ENCODE peak calls at places on chromosomes 3 and 15, in eight cellular contexts. R, O, H, F, V, C, J and U are unnamed samples. For H3K4me1, the result is how much of the 10 kb centered on the place peaks cover.

GRCh38 chr3:40741729-40742128 is 217.0 kb downstream of the ZNF621 start:
- DNase-seq in H (no peak), V (peak), F (no peak), C (no peak), R (no peak), J (no peak), O (no peak), U (no peak)

GRCh38 chr15:75195122-75195765 is 6.4 kb upstream of the C15orf39 start:
- DNase-seq in H (peak), O (no peak), R (no peak), C (no peak), J (peak), V (no peak), F (no peak), U (no peak)

GRCh38 chr3:53263907-53264306 is 8.1 kb upstream of the TKT start:
- DNase-seq in F (peak), C (no peak), H (no peak), V (no peak), O (no peak), J (no peak), R (no peak), U (no peak)

GRCh38 chr15:40536501-40536900 is 28.3 kb downstream of the CCDC32 start:
- DNase-seq in J (no peak), V (peak), H (no peak), R (no peak), O (no peak), C (peak), F (no peak), U (no peak)

GRCh38 chr3:28824316-28824715 is 456.6 kb upstream of the RBMS3 start:
- DNase-seq in F (no peak), C (no peak), J (no peak), V (no peak), R (no peak), H (no peak), O (no peak), U (no peak)

GRCh38 chr3:57952208-57952631 is 56.0 kb upstream of the FLNB start:
- DNase-seq in F (no peak), V (peak), C (peak), R (no peak), H (peak), J (peak), O (peak), U (no peak)

GRCh38 chr3:98877132-98877531 is 24.4 kb downstream of the DCBLD2 start:
- DNase-seq in F (peak), C (no peak), O (no peak), H (no peak), R (no peak), V (no peak), J (no peak), U (no peak)

GRCh38 chr3:52534281-52535183 is 875 bp upstream of the NT5DC2 start:
- DNase-seq in O (peak), C (peak), R (peak), V (peak), J (peak), H (peak), F (no peak), U (peak)

GRCh38 chr3:27713435-27713880 is 8.7 kb downstream of the EOMES start:
- DNase-seq in F (no peak), C (no peak), V (no peak), J (peak), H (no peak), O (no peak), R (no peak), U (no peak)

GRCh38 chr3:189655617-189656016 is 24.4 kb downstream of the TP63 start:
- DNase-seq in C (no peak), F (no peak), J (no peak), R (no peak), V (no peak), H (no peak), O (no peak), U (no peak)

GRCh38 chr3:142065344-142065743 is 84.0 kb downstream of the TFDP2 start:
- DNase-seq in H (no peak), O (no peak), J (no peak), V (no peak), R (no peak), C (no peak), F (no peak), U (no peak)

GRCh38 chr3:82058809-82059208 is 297.4 kb upstream of the GBE1 start:
- DNase-seq in R (no peak), O (no peak), H (no peak), F (no peak), J (no peak), V (no peak), C (no peak), U (no peak)

GRCh38 chr3:72907851-72908620 is 20.2 kb downstream of the GXYLT2 start:
- DNase-seq in V (peak), H (peak), F (no peak), O (peak), R (no peak), J (peak), C (peak), U (no peak)

GRCh38 chr3:149662240-149662887 is 4.5 kb upstream of the WWTR1 start:
- DNase-seq in H (no peak), O (no peak), V (peak), J (peak), R (no peak), F (no peak), C (peak), U (no peak)

GRCh38 chr15:101159096-101159935 is 92.5 kb downstream of the CHSY1 start:
- DNase-seq in V (no peak), C (no peak), O (peak), H (no peak), R (no peak), J (no peak), F (no peak), U (no peak)

GRCh38 chr3:48437812-48438211 is 2.1 kb downstream of the CCDC51 start:
- DNase-seq in F (no peak), H (no peak), O (no peak), J (no peak), V (no peak), C (no peak), R (no peak), U (no peak)

GRCh38 chr3:102478160-102478559 is 43.3 kb downstream of the ZPLD1 start:
- DNase-seq in O (no peak), R (no peak), C (no peak), H (no peak), J (no peak), F (no peak), V (no peak), U (no peak)

GRCh38 chr3:102480139-102480538 is 45.3 kb downstream of the ZPLD1 start:
- DNase-seq in C (no peak), V (no peak), R (no peak), H (peak), J (no peak), O (no peak), F (no peak), U (no peak)

GRCh38 chr3:102484384-102484783 is 49.6 kb downstream of the ZPLD1 start:
- DNase-seq in V (no peak), O (no peak), C (no peak), H (no peak), R (no peak), J (peak), F (no peak), U (no peak)

GRCh38 chr3:102483556-102483955 is 48.7 kb downstream of the ZPLD1 start:
- DNase-seq in F (no peak), V (no peak), C (no peak), O (no peak), J (no peak), H (no peak), R (no peak), U (no peak)

GRCh38 chr3:102481050-102481449 is 46.2 kb downstream of the ZPLD1 start:
- DNase-seq in O (no peak), R (no peak), C (no peak), V (no peak), H (no peak), F (no peak), J (no peak), U (no peak)
- H3K4me3 ChIP-seq in O (no peak), R (peak), C (no peak), V (no peak), H (no peak), F (no peak), J (no peak), U (no peak)

DNA sequence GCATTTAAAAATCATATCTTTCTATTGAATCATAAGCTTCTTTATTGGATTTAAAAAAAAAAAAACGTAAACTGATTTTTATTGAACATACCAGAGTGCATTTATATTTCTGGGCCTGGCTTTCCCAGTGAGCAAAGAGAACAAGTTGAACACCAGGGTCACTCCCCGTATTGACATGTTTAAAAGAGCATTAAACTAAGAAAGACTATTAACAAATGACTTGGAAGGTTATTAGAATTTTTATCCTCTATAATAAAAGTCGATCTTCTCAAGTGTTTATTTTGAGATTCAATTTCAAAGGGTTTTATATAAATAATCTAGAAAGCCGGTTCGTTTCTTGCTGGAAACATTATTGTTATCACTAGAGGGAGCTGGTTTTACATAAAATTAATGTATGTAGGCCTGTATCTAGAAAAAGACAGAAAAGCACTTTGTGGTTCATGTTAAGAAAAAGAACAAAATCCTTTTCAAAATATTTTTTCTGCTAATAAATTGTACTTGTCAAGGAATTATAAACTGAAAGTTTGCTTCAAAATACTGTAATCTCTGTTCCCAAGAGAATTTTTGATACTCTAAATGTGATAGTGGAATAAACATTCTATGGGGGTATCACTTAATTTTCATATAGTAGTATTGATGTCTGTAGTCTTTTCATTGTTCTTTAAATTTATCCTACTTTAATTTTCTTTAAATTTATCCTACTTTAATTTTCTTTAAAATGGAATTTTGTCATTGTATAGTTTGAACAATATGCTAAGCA is 321.8 kb upstream of the MME start:
- DNase-seq in H (no peak), J (peak), V (peak), R (no peak), O (no peak), C (peak), F (no peak), U (no peak)
- TF ChIP-seq CTCF in H (peak), J (peak), V (peak), R (no peak), O (peak), C (peak), F (peak), U (peak)

DNA sequence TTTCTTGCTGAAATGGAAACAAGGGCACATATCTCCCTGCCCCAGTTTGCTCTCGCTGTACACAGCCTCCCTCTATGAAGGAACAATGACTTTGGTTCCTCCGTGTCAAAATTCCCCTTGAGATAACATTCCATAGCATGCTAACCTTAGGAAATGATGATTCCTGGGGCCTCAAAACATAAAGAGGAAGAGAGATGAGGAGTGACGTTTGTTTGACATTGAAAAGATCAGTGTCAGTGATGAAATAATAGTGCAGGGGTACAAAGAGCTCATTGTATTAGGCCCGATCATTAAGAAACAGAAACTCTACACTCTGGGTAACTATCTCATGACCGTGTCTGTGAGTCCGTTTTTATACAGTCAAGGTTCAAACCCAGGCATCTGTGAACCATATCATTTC is 55.2 kb downstream of the ARNT2 start:
- DNase-seq in R (no peak), F (no peak), V (no peak), H (no peak), C (no peak), J (no peak), O (no peak), U (no peak)
- H3K4me1 ChIP-seq in R (under half), F (under half), V (under half), H (under half), C (under half), J (under half), O (under half), U (under half)

GRCh38 chr15:33142708-33143107 is 51.8 kb downstream of the FMN1 start:
- DNase-seq in J (no peak), R (no peak), O (no peak), C (no peak), H (no peak), V (no peak), F (no peak), U (peak)
- H3K4me3 ChIP-seq in J (no peak), R (no peak), O (no peak), C (no peak), H (no peak), V (no peak), F (no peak), U (no peak)

DNA sequence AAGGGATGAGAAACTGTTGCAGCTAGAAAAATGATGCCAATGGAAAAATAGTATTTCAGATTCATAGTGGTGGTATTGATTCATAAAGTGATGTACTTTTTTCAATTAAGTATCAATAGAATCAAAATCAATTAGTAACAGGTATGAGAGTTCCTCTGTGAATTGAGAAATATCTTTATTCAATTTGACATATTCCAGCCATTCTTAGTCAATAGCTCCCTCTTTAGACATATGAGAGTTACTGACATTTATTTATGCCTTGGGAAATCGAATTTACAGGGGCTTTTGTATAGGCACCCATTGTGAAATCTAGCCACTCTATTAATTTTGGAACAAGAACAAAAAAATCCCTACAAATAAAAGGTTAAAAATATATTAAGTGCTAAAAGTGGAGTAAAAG is 386.9 kb upstream of the CNTN3 start:
- DNase-seq in R (no peak), H (no peak), C (peak), V (peak), J (no peak), F (no peak), O (no peak), U (no peak)
- TF ChIP-seq CTCF in R (no peak), H (peak), C (no peak), V (peak), J (no peak), F (peak), O (peak), U (no peak)

GRCh38 chr15:80934761-80935221 is 54.8 kb downstream of the MESD start:
- DNase-seq in C (peak), V (peak), O (no peak), F (no peak), J (peak), R (no peak), H (peak), U (no peak)
- H3K4me1 ChIP-seq in C (under half), V (under half), O (under half), F (under half), J (under half), R (under half), H (under half), U (under half)

GRCh38 chr3:71504250-71505036 is 79.1 kb downstream of the FOXP1 start:
- DNase-seq in C (peak), V (peak), F (peak), J (peak), H (no peak), R (no peak), O (no peak), U (no peak)
- H3K4me3 ChIP-seq in C (peak), V (peak), F (peak), J (peak), H (no peak), R (no peak), O (no peak), U (no peak)